ENCODE peak calls at places on chromosome 9, in seven cellular contexts. One of them, this sample, is unnamed.

GRCh38 chr9:20292002-20292401 is 330.3 kb downstream of the MLLT3 start:
- DNase-seq in adrenal gland: peak
- DNase-seq in right lobe of liver: no peak
- DNase-seq in gastrocnemius medialis: no peak
- DNase-seq in IMR-90: peak
- DNase-seq in transverse colon: no peak
- DNase-seq in stomach: no peak
- DNase-seq in this sample: no peak

GRCh38 chr9:113508111-113508749 is 44.7 kb downstream of the RGS3 start:
- DNase-seq in stomach: peak
- DNase-seq in right lobe of liver: no peak
- DNase-seq in adrenal gland: no peak
- DNase-seq in transverse colon: peak
- DNase-seq in IMR-90: no peak
- DNase-seq in gastrocnemius medialis: no peak
- DNase-seq in this sample: no peak

GRCh38 chr9:19232830-19233194 is 2.3 kb downstream of the DENND4C start:
- DNase-seq in gastrocnemius medialis: no peak
- DNase-seq in adrenal gland: no peak
- DNase-seq in stomach: no peak
- DNase-seq in transverse colon: no peak
- DNase-seq in right lobe of liver: no peak
- DNase-seq in IMR-90: peak
- DNase-seq in this sample: no peak

GRCh38 chr9:121235512-121235911 is 32.5 kb upstream of the GSN start:
- DNase-seq in gastrocnemius medialis: no peak
- DNase-seq in adrenal gland: no peak
- DNase-seq in right lobe of liver: no peak
- DNase-seq in stomach: no peak
- DNase-seq in transverse colon: no peak
- DNase-seq in IMR-90: no peak
- DNase-seq in this sample: peak

GRCh38 chr9:120416816-120417427 is 163.0 kb downstream of the CDK5RAP2 start:
- DNase-seq in stomach: no peak
- DNase-seq in IMR-90: no peak
- DNase-seq in gastrocnemius medialis: no peak
- DNase-seq in transverse colon: no peak
- DNase-seq in right lobe of liver: no peak
- DNase-seq in adrenal gland: no peak
- DNase-seq in this sample: no peak

GRCh38 chr9:36443581-36443980 is 43.5 kb upstream of the RNF38 start:
- DNase-seq in stomach: no peak
- DNase-seq in right lobe of liver: no peak
- DNase-seq in adrenal gland: no peak
- DNase-seq in gastrocnemius medialis: no peak
- DNase-seq in transverse colon: no peak
- DNase-seq in IMR-90: peak
- DNase-seq in this sample: no peak

GRCh38 chr9:127397722-127398647 is 1.0 kb downstream of the SLC2A8 start:
- DNase-seq in transverse colon: peak
- DNase-seq in adrenal gland: peak
- DNase-seq in stomach: peak
- DNase-seq in right lobe of liver: no peak
- DNase-seq in IMR-90: peak
- DNase-seq in gastrocnemius medialis: peak
- DNase-seq in this sample: peak

GRCh38 chr9:1829719-1830118 is 185.4 kb upstream of the SMARCA2 start:
- DNase-seq in right lobe of liver: no peak
- DNase-seq in gastrocnemius medialis: no peak
- DNase-seq in adrenal gland: no peak
- DNase-seq in stomach: no peak
- DNase-seq in IMR-90: no peak
- DNase-seq in transverse colon: no peak
- DNase-seq in this sample: no peak

GRCh38 chr9:19221326-19221725 is 9.2 kb upstream of the DENND4C start:
- DNase-seq in IMR-90: no peak
- DNase-seq in gastrocnemius medialis: no peak
- DNase-seq in right lobe of liver: no peak
- DNase-seq in transverse colon: no peak
- DNase-seq in stomach: no peak
- DNase-seq in adrenal gland: no peak
- DNase-seq in this sample: no peak

GRCh38 chr9:13160051-13160450 is 119.4 kb downstream of the MPDZ start:
- DNase-seq in adrenal gland: no peak
- DNase-seq in gastrocnemius medialis: no peak
- DNase-seq in transverse colon: no peak
- DNase-seq in right lobe of liver: no peak
- DNase-seq in stomach: no peak
- DNase-seq in IMR-90: no peak
- DNase-seq in this sample: no peak

GRCh38 chr9:97633859-97634485 is 351 bp downstream of the NCBP1 start:
- DNase-seq in adrenal gland: no peak
- DNase-seq in IMR-90: peak
- DNase-seq in right lobe of liver: no peak
- DNase-seq in stomach: no peak
- DNase-seq in transverse colon: no peak
- DNase-seq in gastrocnemius medialis: no peak
- DNase-seq in this sample: no peak

GRCh38 chr9:128254362-128254761 is 21.4 kb downstream of the GOLGA2 start:
- DNase-seq in adrenal gland: no peak
- DNase-seq in transverse colon: no peak
- DNase-seq in stomach: no peak
- DNase-seq in right lobe of liver: no peak
- DNase-seq in gastrocnemius medialis: no peak
- DNase-seq in IMR-90: no peak
- DNase-seq in this sample: no peak

GRCh38 chr9:91059713-91060112 is 258.1 kb downstream of the SYK start:
- DNase-seq in gastrocnemius medialis: no peak
- DNase-seq in transverse colon: no peak
- DNase-seq in adrenal gland: no peak
- DNase-seq in IMR-90: no peak
- DNase-seq in stomach: no peak
- DNase-seq in right lobe of liver: no peak
- DNase-seq in this sample: peak

GRCh38 chr9:76353280-76353679 is 40.9 kb downstream of the RFK start:
- DNase-seq in transverse colon: no peak
- DNase-seq in right lobe of liver: no peak
- DNase-seq in gastrocnemius medialis: no peak
- DNase-seq in stomach: no peak
- DNase-seq in adrenal gland: no peak
- DNase-seq in IMR-90: no peak
- DNase-seq in this sample: no peak

GRCh38 chr9:100408541-100409175 is 18.3 kb upstream of the MSANTD3 start:
- DNase-seq in IMR-90: no peak
- DNase-seq in adrenal gland: no peak
- DNase-seq in transverse colon: no peak
- DNase-seq in right lobe of liver: no peak
- DNase-seq in gastrocnemius medialis: no peak
- DNase-seq in stomach: no peak
- DNase-seq in this sample: no peak

GRCh38 chr9:35826071-35826701 is 2.3 kb downstream of the FAM221B start:
- DNase-seq in gastrocnemius medialis: no peak
- DNase-seq in right lobe of liver: no peak
- DNase-seq in IMR-90: peak
- DNase-seq in adrenal gland: no peak
- DNase-seq in transverse colon: no peak
- DNase-seq in stomach: peak
- DNase-seq in this sample: peak

GRCh38 chr9:131254107-131254491 is 22.2 kb downstream of the FAM78A start:
- DNase-seq in gastrocnemius medialis: peak
- DNase-seq in IMR-90: no peak
- DNase-seq in stomach: no peak
- DNase-seq in right lobe of liver: no peak
- DNase-seq in adrenal gland: peak
- DNase-seq in transverse colon: peak
- DNase-seq in this sample: peak

GRCh38 chr9:114196117-114196516 is 40.8 kb downstream of the COL27A1 start:
- DNase-seq in gastrocnemius medialis: no peak
- DNase-seq in transverse colon: no peak
- DNase-seq in right lobe of liver: no peak
- DNase-seq in adrenal gland: no peak
- DNase-seq in IMR-90: no peak
- DNase-seq in stomach: no peak
- DNase-seq in this sample: no peak

DNA sequence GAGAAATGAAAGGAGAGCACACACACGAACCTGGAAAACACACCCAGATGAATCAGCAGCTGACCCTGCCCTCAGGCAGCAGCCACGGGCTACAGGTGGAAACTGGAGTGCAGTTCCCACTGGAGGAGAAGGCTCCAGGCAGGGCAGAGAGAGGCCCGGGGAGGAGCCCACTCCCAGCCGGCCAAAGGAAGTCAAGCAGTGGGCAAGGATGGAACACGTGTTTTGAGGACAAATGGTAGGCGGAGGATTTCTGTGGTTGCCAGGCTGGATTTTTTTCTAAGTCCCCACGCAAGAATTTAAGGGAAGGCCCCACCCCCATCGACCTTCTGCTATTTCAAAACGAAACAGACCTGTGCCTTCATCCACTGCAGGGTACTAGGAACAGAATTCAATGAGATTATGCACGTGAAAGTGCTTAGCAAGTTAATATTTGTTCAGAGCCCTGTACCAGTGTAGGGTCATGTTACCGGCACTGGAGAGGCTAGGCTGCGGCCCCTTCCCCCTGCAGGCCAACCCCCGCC is 6.8 kb downstream of the EPB41L4B start:
- DNase-seq in adrenal gland: no peak
- DNase-seq in IMR-90: no peak
- DNase-seq in stomach: peak
- DNase-seq in gastrocnemius medialis: no peak
- DNase-seq in right lobe of liver: no peak
- DNase-seq in transverse colon: peak
- DNase-seq in this sample: no peak
- H3K4me3 ChIP-seq in adrenal gland: no peak
- H3K4me3 ChIP-seq in IMR-90: no peak
- H3K4me3 ChIP-seq in stomach: no peak
- H3K4me3 ChIP-seq in gastrocnemius medialis: no peak
- H3K4me3 ChIP-seq in right lobe of liver: no peak
- H3K4me3 ChIP-seq in transverse colon: no peak
- H3K4me3 ChIP-seq in this sample: no peak

GRCh38 chr9:805151-805550 is 36.3 kb upstream of the DMRT1 start:
- DNase-seq in gastrocnemius medialis: no peak
- DNase-seq in transverse colon: no peak
- DNase-seq in IMR-90: no peak
- DNase-seq in right lobe of liver: no peak
- DNase-seq in stomach: no peak
- DNase-seq in adrenal gland: no peak
- DNase-seq in this sample: no peak
- TF ChIP-seq POLR2A in gastrocnemius medialis: no peak
- TF ChIP-seq POLR2A in transverse colon: no peak
- TF ChIP-seq POLR2A in IMR-90: no peak
- TF ChIP-seq POLR2A in right lobe of liver: no peak
- TF ChIP-seq POLR2A in stomach: no peak
- TF ChIP-seq POLR2A in adrenal gland: no peak
- TF ChIP-seq POLR2A in this sample: no peak

DNA sequence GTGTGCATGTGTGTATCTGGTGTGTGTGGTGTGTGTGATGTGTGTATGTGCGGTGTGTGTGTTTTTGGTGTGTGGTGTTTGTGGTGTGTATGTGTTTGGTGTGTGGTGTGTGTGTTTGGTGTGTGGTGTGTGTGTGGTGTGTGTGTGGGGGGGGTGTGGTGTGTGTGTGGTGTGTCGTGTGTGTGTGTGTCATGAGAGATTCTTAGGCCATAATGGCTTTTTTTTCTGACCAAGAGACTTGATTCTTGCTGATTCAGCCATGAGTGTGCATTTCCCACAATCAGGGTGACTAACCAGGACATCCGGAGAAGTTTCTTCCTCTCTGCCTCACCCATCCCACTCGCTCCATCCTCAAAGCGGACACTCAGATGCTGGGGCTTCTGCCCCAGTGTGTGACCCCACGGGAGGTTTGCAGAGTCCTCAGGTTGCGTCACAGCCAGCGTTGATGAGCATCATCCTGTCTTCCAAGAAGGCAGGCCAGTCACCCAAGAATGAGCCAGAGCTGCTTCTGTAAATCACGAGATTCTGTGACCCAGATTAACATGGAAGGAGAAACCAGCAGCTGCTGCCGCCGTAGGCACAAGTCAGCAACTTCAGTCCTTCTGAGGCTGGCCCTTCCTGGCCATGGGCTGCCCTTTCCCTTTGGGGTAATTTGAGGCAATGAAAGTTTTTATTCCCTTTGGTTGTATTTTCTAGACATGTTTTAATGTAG is 12.5 kb upstream of the CTSL start:
- DNase-seq in stomach: peak
- DNase-seq in adrenal gland: peak
- DNase-seq in gastrocnemius medialis: peak
- DNase-seq in right lobe of liver: peak
- DNase-seq in IMR-90: peak
- DNase-seq in transverse colon: peak
- DNase-seq in this sample: peak
- TF ChIP-seq CTCF in stomach: no peak
- TF ChIP-seq CTCF in adrenal gland: no peak
- TF ChIP-seq CTCF in gastrocnemius medialis: no peak
- TF ChIP-seq CTCF in right lobe of liver: no peak
- TF ChIP-seq CTCF in IMR-90: peak
- TF ChIP-seq CTCF in transverse colon: no peak
- TF ChIP-seq CTCF in this sample: no peak

GRCh38 chr9:37464006-37464405 is 1.2 kb downstream of the ZBTB5 start:
- DNase-seq in stomach: no peak
- DNase-seq in transverse colon: no peak
- DNase-seq in adrenal gland: no peak
- DNase-seq in right lobe of liver: no peak
- DNase-seq in gastrocnemius medialis: no peak
- DNase-seq in IMR-90: no peak
- DNase-seq in this sample: no peak
- H3K4me3 ChIP-seq in stomach: peak
- H3K4me3 ChIP-seq in transverse colon: no peak
- H3K4me3 ChIP-seq in adrenal gland: no peak
- H3K4me3 ChIP-seq in right lobe of liver: peak
- H3K4me3 ChIP-seq in gastrocnemius medialis: peak
- H3K4me3 ChIP-seq in IMR-90: peak
- H3K4me3 ChIP-seq in this sample: no peak